ENCODE peak calls at places on chromosomes 1 and 21, in ten cellular contexts. One of them, this sample, is unnamed.

GRCh38 chr1:168161459-168161858 is 17.3 kb upstream of the TIPRL start:
- DNase-seq in EH: peak; percentile 25
- DNase-seq in GM23248: no peak
- DNase-seq in AG04450: no peak
- DNase-seq in activated CD4-positive, CD25-positive, alpha-beta regulatory T cell treated with anti-CD3 and anti-CD28 coated beads, Interleukin-2, amount 50 U/mL, for 16 hours: no peak
- DNase-seq in H54: no peak
- DNase-seq in Right ventricle myocardium superior: no peak
- DNase-seq in NCI-H510A treated with DMSO at 0.1 percent for 48 hours: no peak
- DNase-seq in body of pancreas: no peak
- DNase-seq in NCI-H2081: peak; percentile 50
- DNase-seq in this sample: no peak

GRCh38 chr1:32273389-32274208 is 18.3 kb upstream of the HDAC1 start:
- DNase-seq in H54: no peak
- DNase-seq in GM23248: peak; percentile 15
- DNase-seq in body of pancreas: peak; percentile 22
- DNase-seq in activated CD4-positive, CD25-positive, alpha-beta regulatory T cell treated with anti-CD3 and anti-CD28 coated beads, Interleukin-2, amount 50 U/mL, for 16 hours: peak; percentile 58
- DNase-seq in AG04450: no peak
- DNase-seq in NCI-H510A treated with DMSO at 0.1 percent for 48 hours: peak; percentile 74
- DNase-seq in NCI-H2081: peak; percentile 80
- DNase-seq in Right ventricle myocardium superior: no peak
- DNase-seq in EH: peak; percentile 8
- DNase-seq in this sample: no peak

GRCh38 chr1:2091611-2092604 is 41.7 kb downstream of the PRKCZ start:
- DNase-seq in activated CD4-positive, CD25-positive, alpha-beta regulatory T cell treated with anti-CD3 and anti-CD28 coated beads, Interleukin-2, amount 50 U/mL, for 16 hours: no peak
- DNase-seq in body of pancreas: peak; percentile 30
- DNase-seq in Right ventricle myocardium superior: peak; percentile 63
- DNase-seq in AG04450: no peak
- DNase-seq in H54: no peak
- DNase-seq in EH: peak; percentile 41
- DNase-seq in GM23248: peak; percentile 58
- DNase-seq in NCI-H510A treated with DMSO at 0.1 percent for 48 hours: no peak
- DNase-seq in NCI-H2081: no peak
- DNase-seq in this sample: peak; percentile 40

GRCh38 chr1:28062806-28063205 is 25.6 kb downstream of the EYA3 start:
- DNase-seq in NCI-H2081: no peak
- DNase-seq in activated CD4-positive, CD25-positive, alpha-beta regulatory T cell treated with anti-CD3 and anti-CD28 coated beads, Interleukin-2, amount 50 U/mL, for 16 hours: no peak
- DNase-seq in NCI-H510A treated with DMSO at 0.1 percent for 48 hours: no peak
- DNase-seq in body of pancreas: no peak
- DNase-seq in GM23248: no peak
- DNase-seq in AG04450: no peak
- DNase-seq in Right ventricle myocardium superior: no peak
- DNase-seq in H54: no peak
- DNase-seq in EH: peak; percentile 26
- DNase-seq in this sample: no peak

GRCh38 chr21:36647279-36648093 is 51.4 kb upstream of the SIM2 start:
- DNase-seq in EH: peak; percentile 69
- DNase-seq in Right ventricle myocardium superior: no peak
- DNase-seq in AG04450: no peak
- DNase-seq in H54: peak; percentile 34
- DNase-seq in GM23248: no peak
- DNase-seq in NCI-H2081: no peak
- DNase-seq in body of pancreas: peak; percentile 15
- DNase-seq in activated CD4-positive, CD25-positive, alpha-beta regulatory T cell treated with anti-CD3 and anti-CD28 coated beads, Interleukin-2, amount 50 U/mL, for 16 hours: no peak
- DNase-seq in NCI-H510A treated with DMSO at 0.1 percent for 48 hours: no peak
- DNase-seq in this sample: no peak

GRCh38 chr1:27306892-27307850 is 14.8 kb upstream of the TMEM222 start:
- DNase-seq in body of pancreas: no peak
- DNase-seq in NCI-H2081: peak; percentile 34
- DNase-seq in GM23248: no peak
- DNase-seq in EH: no peak
- DNase-seq in activated CD4-positive, CD25-positive, alpha-beta regulatory T cell treated with anti-CD3 and anti-CD28 coated beads, Interleukin-2, amount 50 U/mL, for 16 hours: no peak
- DNase-seq in Right ventricle myocardium superior: no peak
- DNase-seq in AG04450: no peak
- DNase-seq in H54: no peak
- DNase-seq in NCI-H510A treated with DMSO at 0.1 percent for 48 hours: peak; percentile 96
- DNase-seq in this sample: peak; percentile 67

GRCh38 chr1:54125671-54126070 is 27.1 kb downstream of the CDCP2 start:
- DNase-seq in NCI-H2081: no peak
- DNase-seq in H54: no peak
- DNase-seq in GM23248: peak; percentile 38
- DNase-seq in AG04450: no peak
- DNase-seq in Right ventricle myocardium superior: peak; percentile 44
- DNase-seq in body of pancreas: peak; percentile 78
- DNase-seq in activated CD4-positive, CD25-positive, alpha-beta regulatory T cell treated with anti-CD3 and anti-CD28 coated beads, Interleukin-2, amount 50 U/mL, for 16 hours: no peak
- DNase-seq in NCI-H510A treated with DMSO at 0.1 percent for 48 hours: peak; percentile 15
- DNase-seq in EH: peak; percentile 40
- DNase-seq in this sample: peak; percentile 69

GRCh38 chr1:12528021-12528852 is 89.8 kb downstream of the DHRS3 start:
- DNase-seq in NCI-H2081: peak; percentile 13
- DNase-seq in body of pancreas: peak; percentile 97
- DNase-seq in GM23248: peak; percentile 72
- DNase-seq in EH: peak; percentile 74
- DNase-seq in Right ventricle myocardium superior: peak; percentile 85
- DNase-seq in H54: no peak
- DNase-seq in activated CD4-positive, CD25-positive, alpha-beta regulatory T cell treated with anti-CD3 and anti-CD28 coated beads, Interleukin-2, amount 50 U/mL, for 16 hours: no peak
- DNase-seq in AG04450: no peak
- DNase-seq in NCI-H510A treated with DMSO at 0.1 percent for 48 hours: peak; percentile 16
- DNase-seq in this sample: no peak

GRCh38 chr1:235901461-235901860 is 34.8 kb upstream of the LYST start:
- DNase-seq in AG04450: no peak
- DNase-seq in Right ventricle myocardium superior: no peak
- DNase-seq in GM23248: peak; percentile 60
- DNase-seq in NCI-H2081: no peak
- DNase-seq in body of pancreas: no peak
- DNase-seq in H54: no peak
- DNase-seq in NCI-H510A treated with DMSO at 0.1 percent for 48 hours: no peak
- DNase-seq in EH: peak; percentile 92
- DNase-seq in activated CD4-positive, CD25-positive, alpha-beta regulatory T cell treated with anti-CD3 and anti-CD28 coated beads, Interleukin-2, amount 50 U/mL, for 16 hours: no peak
- DNase-seq in this sample: no peak

GRCh38 chr1:204464174-204464573 is 30.4 kb downstream of the PIK3C2B start:
- DNase-seq in GM23248: no peak
- DNase-seq in Right ventricle myocardium superior: no peak
- DNase-seq in EH: no peak
- DNase-seq in NCI-H2081: no peak
- DNase-seq in NCI-H510A treated with DMSO at 0.1 percent for 48 hours: no peak
- DNase-seq in body of pancreas: no peak
- DNase-seq in H54: no peak
- DNase-seq in activated CD4-positive, CD25-positive, alpha-beta regulatory T cell treated with anti-CD3 and anti-CD28 coated beads, Interleukin-2, amount 50 U/mL, for 16 hours: no peak
- DNase-seq in AG04450: no peak
- DNase-seq in this sample: no peak

GRCh38 chr1:1306661-1307260 is 969 bp downstream of the ACAP3 start:
- DNase-seq in NCI-H2081: no peak
- DNase-seq in AG04450: no peak
- DNase-seq in H54: no peak
- DNase-seq in Right ventricle myocardium superior: no peak
- DNase-seq in GM23248: peak; percentile 41
- DNase-seq in EH: no peak
- DNase-seq in activated CD4-positive, CD25-positive, alpha-beta regulatory T cell treated with anti-CD3 and anti-CD28 coated beads, Interleukin-2, amount 50 U/mL, for 16 hours: no peak
- DNase-seq in NCI-H510A treated with DMSO at 0.1 percent for 48 hours: no peak
- DNase-seq in body of pancreas: no peak
- DNase-seq in this sample: no peak

GRCh38 chr1:77631751-77632150 is 50.7 kb downstream of the ZZZ3 start:
- DNase-seq in activated CD4-positive, CD25-positive, alpha-beta regulatory T cell treated with anti-CD3 and anti-CD28 coated beads, Interleukin-2, amount 50 U/mL, for 16 hours: no peak
- DNase-seq in GM23248: no peak
- DNase-seq in EH: no peak
- DNase-seq in NCI-H510A treated with DMSO at 0.1 percent for 48 hours: no peak
- DNase-seq in H54: no peak
- DNase-seq in Right ventricle myocardium superior: no peak
- DNase-seq in body of pancreas: no peak
- DNase-seq in AG04450: no peak
- DNase-seq in NCI-H2081: no peak
- DNase-seq in this sample: no peak

GRCh38 chr21:45364464-45365185 is 40.3 kb upstream of the COL18A1 start:
- DNase-seq in H54: peak; percentile 63
- DNase-seq in NCI-H510A treated with DMSO at 0.1 percent for 48 hours: no peak
- DNase-seq in body of pancreas: peak; percentile 52
- DNase-seq in Right ventricle myocardium superior: peak; percentile 65
- DNase-seq in GM23248: peak; percentile 70
- DNase-seq in AG04450: peak; percentile 55
- DNase-seq in activated CD4-positive, CD25-positive, alpha-beta regulatory T cell treated with anti-CD3 and anti-CD28 coated beads, Interleukin-2, amount 50 U/mL, for 16 hours: no peak
- DNase-seq in NCI-H2081: no peak
- DNase-seq in EH: peak; percentile 81
- DNase-seq in this sample: no peak

GRCh38 chr1:182270731-182271130 is 120.9 kb downstream of the GLUL start:
- DNase-seq in H54: no peak
- DNase-seq in body of pancreas: no peak
- DNase-seq in Right ventricle myocardium superior: no peak
- DNase-seq in activated CD4-positive, CD25-positive, alpha-beta regulatory T cell treated with anti-CD3 and anti-CD28 coated beads, Interleukin-2, amount 50 U/mL, for 16 hours: no peak
- DNase-seq in GM23248: no peak
- DNase-seq in NCI-H510A treated with DMSO at 0.1 percent for 48 hours: no peak
- DNase-seq in NCI-H2081: no peak
- DNase-seq in EH: no peak
- DNase-seq in AG04450: no peak
- DNase-seq in this sample: no peak

GRCh38 chr1:110674337-110675059 is at the start of gene KCNA3:
- DNase-seq in activated CD4-positive, CD25-positive, alpha-beta regulatory T cell treated with anti-CD3 and anti-CD28 coated beads, Interleukin-2, amount 50 U/mL, for 16 hours: no peak
- DNase-seq in AG04450: no peak
- DNase-seq in NCI-H2081: peak; percentile 15
- DNase-seq in body of pancreas: peak; percentile 19
- DNase-seq in GM23248: peak; percentile 18
- DNase-seq in EH: no peak
- DNase-seq in H54: no peak
- DNase-seq in NCI-H510A treated with DMSO at 0.1 percent for 48 hours: peak; percentile 25
- DNase-seq in Right ventricle myocardium superior: peak; percentile 47
- DNase-seq in this sample: no peak

GRCh38 chr21:41168391-41169257 is 664 bp downstream of the BACE2 start:
- DNase-seq in AG04450: no peak
- DNase-seq in NCI-H510A treated with DMSO at 0.1 percent for 48 hours: peak; percentile 57
- DNase-seq in EH: peak; percentile 58
- DNase-seq in activated CD4-positive, CD25-positive, alpha-beta regulatory T cell treated with anti-CD3 and anti-CD28 coated beads, Interleukin-2, amount 50 U/mL, for 16 hours: no peak
- DNase-seq in NCI-H2081: peak; percentile 33
- DNase-seq in Right ventricle myocardium superior: peak; percentile 75
- DNase-seq in H54: peak; percentile 67
- DNase-seq in GM23248: peak; percentile 79
- DNase-seq in body of pancreas: peak; percentile 66
- DNase-seq in this sample: peak; percentile 64

GRCh38 chr21:28767523-28767922 is 225.2 kb downstream of the LTN1 start:
- DNase-seq in Right ventricle myocardium superior: no peak
- DNase-seq in H54: no peak
- DNase-seq in GM23248: no peak
- DNase-seq in activated CD4-positive, CD25-positive, alpha-beta regulatory T cell treated with anti-CD3 and anti-CD28 coated beads, Interleukin-2, amount 50 U/mL, for 16 hours: no peak
- DNase-seq in NCI-H510A treated with DMSO at 0.1 percent for 48 hours: no peak
- DNase-seq in AG04450: no peak
- DNase-seq in EH: no peak
- DNase-seq in NCI-H2081: no peak
- DNase-seq in body of pancreas: no peak
- DNase-seq in this sample: no peak

GRCh38 chr21:41953249-41953830 is 478 bp downstream of the C2CD2 start:
- DNase-seq in AG04450: no peak
- DNase-seq in NCI-H2081: no peak
- DNase-seq in NCI-H510A treated with DMSO at 0.1 percent for 48 hours: no peak
- DNase-seq in body of pancreas: no peak
- DNase-seq in activated CD4-positive, CD25-positive, alpha-beta regulatory T cell treated with anti-CD3 and anti-CD28 coated beads, Interleukin-2, amount 50 U/mL, for 16 hours: no peak
- DNase-seq in Right ventricle myocardium superior: peak; percentile 50
- DNase-seq in EH: peak; percentile 35
- DNase-seq in H54: no peak
- DNase-seq in GM23248: peak; percentile 65
- DNase-seq in this sample: peak; percentile 22

GRCh38 chr1:62528015-62528414 is 69.3 kb upstream of the ANGPTL3 start:
- DNase-seq in Right ventricle myocardium superior: peak; percentile 46
- DNase-seq in NCI-H2081: no peak
- DNase-seq in H54: no peak
- DNase-seq in GM23248: no peak
- DNase-seq in EH: no peak
- DNase-seq in AG04450: no peak
- DNase-seq in NCI-H510A treated with DMSO at 0.1 percent for 48 hours: no peak
- DNase-seq in activated CD4-positive, CD25-positive, alpha-beta regulatory T cell treated with anti-CD3 and anti-CD28 coated beads, Interleukin-2, amount 50 U/mL, for 16 hours: no peak
- DNase-seq in body of pancreas: peak; percentile 43
- DNase-seq in this sample: no peak

GRCh38 chr21:33071878-33072306 is 2.0 kb downstream of the OLIG1 start:
- DNase-seq in H54: no peak
- DNase-seq in Right ventricle myocardium superior: peak; percentile 47
- DNase-seq in AG04450: no peak
- DNase-seq in body of pancreas: no peak
- DNase-seq in EH: peak; percentile 11
- DNase-seq in GM23248: peak; percentile 31
- DNase-seq in NCI-H510A treated with DMSO at 0.1 percent for 48 hours: peak; percentile 19
- DNase-seq in NCI-H2081: peak; percentile 7
- DNase-seq in activated CD4-positive, CD25-positive, alpha-beta regulatory T cell treated with anti-CD3 and anti-CD28 coated beads, Interleukin-2, amount 50 U/mL, for 16 hours: no peak
- DNase-seq in this sample: peak; percentile 41

GRCh38 chr1:212167098-212167497 is 118.1 kb upstream of the PPP2R5A start:
- DNase-seq in H54: no peak
- DNase-seq in GM23248: peak; percentile 87
- DNase-seq in NCI-H2081: no peak
- DNase-seq in Right ventricle myocardium superior: peak; percentile 68
- DNase-seq in body of pancreas: no peak
- DNase-seq in AG04450: peak; percentile 41
- DNase-seq in EH: peak; percentile 95
- DNase-seq in activated CD4-positive, CD25-positive, alpha-beta regulatory T cell treated with anti-CD3 and anti-CD28 coated beads, Interleukin-2, amount 50 U/mL, for 16 hours: no peak
- DNase-seq in NCI-H510A treated with DMSO at 0.1 percent for 48 hours: no peak
- DNase-seq in this sample: no peak

GRCh38 chr1:154403300-154403943 is 1.7 kb upstream of the IL6R start:
- DNase-seq in NCI-H2081: no peak
- DNase-seq in AG04450: no peak
- DNase-seq in EH: no peak
- DNase-seq in Right ventricle myocardium superior: no peak
- DNase-seq in body of pancreas: no peak
- DNase-seq in GM23248: no peak
- DNase-seq in activated CD4-positive, CD25-positive, alpha-beta regulatory T cell treated with anti-CD3 and anti-CD28 coated beads, Interleukin-2, amount 50 U/mL, for 16 hours: no peak
- DNase-seq in NCI-H510A treated with DMSO at 0.1 percent for 48 hours: no peak
- DNase-seq in H54: no peak
- DNase-seq in this sample: no peak

GRCh38 chr1:100100202-100100601 is 32.5 kb downstream of the SASS6 start:
- DNase-seq in activated CD4-positive, CD25-positive, alpha-beta regulatory T cell treated with anti-CD3 and anti-CD28 coated beads, Interleukin-2, amount 50 U/mL, for 16 hours: no peak
- DNase-seq in Right ventricle myocardium superior: no peak
- DNase-seq in body of pancreas: no peak
- DNase-seq in NCI-H510A treated with DMSO at 0.1 percent for 48 hours: no peak
- DNase-seq in EH: peak; percentile 84
- DNase-seq in NCI-H2081: no peak
- DNase-seq in GM23248: peak; percentile 36
- DNase-seq in AG04450: peak; percentile 11
- DNase-seq in H54: no peak
- DNase-seq in this sample: no peak

GRCh38 chr1:223538921-223539445 is 126.5 kb downstream of the CAPN8 start:
- DNase-seq in AG04450: no peak
- DNase-seq in GM23248: no peak
- DNase-seq in EH: no peak
- DNase-seq in NCI-H510A treated with DMSO at 0.1 percent for 48 hours: no peak
- DNase-seq in activated CD4-positive, CD25-positive, alpha-beta regulatory T cell treated with anti-CD3 and anti-CD28 coated beads, Interleukin-2, amount 50 U/mL, for 16 hours: no peak
- DNase-seq in body of pancreas: no peak
- DNase-seq in Right ventricle myocardium superior: no peak
- DNase-seq in NCI-H2081: no peak
- DNase-seq in H54: no peak
- DNase-seq in this sample: no peak

GRCh38 chr1:205950280-205950679 is 7.0 kb upstream of the SLC26A9 start:
- DNase-seq in H54: no peak
- DNase-seq in NCI-H510A treated with DMSO at 0.1 percent for 48 hours: no peak
- DNase-seq in EH: peak; percentile 92
- DNase-seq in NCI-H2081: no peak
- DNase-seq in AG04450: no peak
- DNase-seq in GM23248: peak; percentile 96
- DNase-seq in activated CD4-positive, CD25-positive, alpha-beta regulatory T cell treated with anti-CD3 and anti-CD28 coated beads, Interleukin-2, amount 50 U/mL, for 16 hours: no peak
- DNase-seq in body of pancreas: peak; percentile 88
- DNase-seq in Right ventricle myocardium superior: peak; percentile 60
- DNase-seq in this sample: no peak